ENCODE peak calls at places on chromosomes 4 and X, in nine cellular contexts. One of them, this sample, is unnamed.
A peak's percentile ranks its signal among the peaks of the same experiment; 100 is the strongest.

GRCh38 chr4:98950925-98951324 is 22.0 kb upstream of the EIF4E start:
- DNase-seq in glutamatergic neuron: no peak
- DNase-seq in NCI-H774: no peak
- DNase-seq in right cardiac atrium: no peak
- DNase-seq in substantia nigra: no peak
- DNase-seq in fibroblast of lung: peak; percentile 12
- DNase-seq in CD8-positive, alpha-beta memory T cell: no peak
- DNase-seq in RWPE2: no peak
- DNase-seq in DMS79 treated with DMSO at 0.1 percent for 48 hours: no peak
- DNase-seq in this sample: no peak

GRCh38 chr4:16034010-16034829 is 49.6 kb downstream of the PROM1 start:
- DNase-seq in glutamatergic neuron: no peak
- DNase-seq in NCI-H774: no peak
- DNase-seq in right cardiac atrium: no peak
- DNase-seq in substantia nigra: no peak
- DNase-seq in fibroblast of lung: peak; percentile 74
- DNase-seq in CD8-positive, alpha-beta memory T cell: no peak
- DNase-seq in RWPE2: no peak
- DNase-seq in DMS79 treated with DMSO at 0.1 percent for 48 hours: no peak
- DNase-seq in this sample: no peak

GRCh38 chr4:1111259-1111809 is 2.0 kb downstream of the RNF212 start:
- DNase-seq in glutamatergic neuron: no peak
- DNase-seq in NCI-H774: no peak
- DNase-seq in right cardiac atrium: no peak
- DNase-seq in substantia nigra: no peak
- DNase-seq in fibroblast of lung: no peak
- DNase-seq in CD8-positive, alpha-beta memory T cell: no peak
- DNase-seq in RWPE2: no peak
- DNase-seq in DMS79 treated with DMSO at 0.1 percent for 48 hours: no peak
- DNase-seq in this sample: no peak

GRCh38 chr4:150573534-150573933 is 8.4 kb upstream of the MAB21L2 start:
- DNase-seq in glutamatergic neuron: no peak
- DNase-seq in NCI-H774: no peak
- DNase-seq in right cardiac atrium: no peak
- DNase-seq in substantia nigra: no peak
- DNase-seq in fibroblast of lung: peak; percentile 68
- DNase-seq in CD8-positive, alpha-beta memory T cell: no peak
- DNase-seq in RWPE2: no peak
- DNase-seq in DMS79 treated with DMSO at 0.1 percent for 48 hours: no peak
- DNase-seq in this sample: no peak

GRCh38 chrX:118216086-118216485 is 99.5 kb upstream of the KLHL13 start:
- DNase-seq in glutamatergic neuron: no peak
- DNase-seq in NCI-H774: no peak
- DNase-seq in right cardiac atrium: no peak
- DNase-seq in substantia nigra: no peak
- DNase-seq in fibroblast of lung: peak; percentile 58
- DNase-seq in CD8-positive, alpha-beta memory T cell: no peak
- DNase-seq in RWPE2: no peak
- DNase-seq in DMS79 treated with DMSO at 0.1 percent for 48 hours: no peak
- DNase-seq in this sample: no peak

GRCh38 chr4:140047017-140047640 is 106.9 kb downstream of the MAML3 start:
- DNase-seq in glutamatergic neuron: no peak
- DNase-seq in NCI-H774: no peak
- DNase-seq in right cardiac atrium: peak; percentile 70
- DNase-seq in substantia nigra: no peak
- DNase-seq in fibroblast of lung: peak; percentile 36
- DNase-seq in CD8-positive, alpha-beta memory T cell: no peak
- DNase-seq in RWPE2: no peak
- DNase-seq in DMS79 treated with DMSO at 0.1 percent for 48 hours: no peak
- DNase-seq in this sample: no peak

GRCh38 chr4:152944678-152945320 is 8.7 kb downstream of the FHDC1 start:
- DNase-seq in glutamatergic neuron: no peak
- DNase-seq in NCI-H774: no peak
- DNase-seq in right cardiac atrium: no peak
- DNase-seq in substantia nigra: no peak
- DNase-seq in fibroblast of lung: no peak
- DNase-seq in CD8-positive, alpha-beta memory T cell: no peak
- DNase-seq in RWPE2: no peak
- DNase-seq in DMS79 treated with DMSO at 0.1 percent for 48 hours: no peak
- DNase-seq in this sample: no peak

GRCh38 chr4:105061720-105062119 is 85.0 kb upstream of the TET2 start:
- DNase-seq in glutamatergic neuron: no peak
- DNase-seq in NCI-H774: no peak
- DNase-seq in right cardiac atrium: no peak
- DNase-seq in substantia nigra: no peak
- DNase-seq in fibroblast of lung: no peak
- DNase-seq in CD8-positive, alpha-beta memory T cell: no peak
- DNase-seq in RWPE2: no peak
- DNase-seq in DMS79 treated with DMSO at 0.1 percent for 48 hours: no peak
- DNase-seq in this sample: no peak

GRCh38 chr4:23962462-23962861 is 72.6 kb upstream of the PPARGC1A start:
- DNase-seq in glutamatergic neuron: no peak
- DNase-seq in NCI-H774: peak; percentile 15
- DNase-seq in right cardiac atrium: no peak
- DNase-seq in substantia nigra: no peak
- DNase-seq in fibroblast of lung: no peak
- DNase-seq in CD8-positive, alpha-beta memory T cell: no peak
- DNase-seq in RWPE2: no peak
- DNase-seq in DMS79 treated with DMSO at 0.1 percent for 48 hours: no peak
- DNase-seq in this sample: no peak

GRCh38 chrX:153060095-153060445 is 3.8 kb downstream of the PNMA3 start:
- DNase-seq in glutamatergic neuron: no peak
- DNase-seq in NCI-H774: no peak
- DNase-seq in right cardiac atrium: peak; percentile 14
- DNase-seq in substantia nigra: no peak
- DNase-seq in fibroblast of lung: no peak
- DNase-seq in CD8-positive, alpha-beta memory T cell: no peak
- DNase-seq in RWPE2: no peak
- DNase-seq in DMS79 treated with DMSO at 0.1 percent for 48 hours: no peak
- DNase-seq in this sample: no peak

GRCh38 chr4:41213563-41214157 is 682 bp downstream of the APBB2 start:
- DNase-seq in glutamatergic neuron: peak; percentile 71
- DNase-seq in NCI-H774: no peak
- DNase-seq in right cardiac atrium: peak; percentile 33
- DNase-seq in substantia nigra: peak; percentile 46
- DNase-seq in fibroblast of lung: no peak
- DNase-seq in CD8-positive, alpha-beta memory T cell: no peak
- DNase-seq in RWPE2: no peak
- DNase-seq in DMS79 treated with DMSO at 0.1 percent for 48 hours: no peak
- DNase-seq in this sample: no peak

GRCh38 chrX:22629105-22629725 is 356.5 kb downstream of the CBLL2 start:
- DNase-seq in glutamatergic neuron: no peak
- DNase-seq in NCI-H774: no peak
- DNase-seq in right cardiac atrium: no peak
- DNase-seq in substantia nigra: no peak
- DNase-seq in fibroblast of lung: peak; percentile 82
- DNase-seq in CD8-positive, alpha-beta memory T cell: no peak
- DNase-seq in RWPE2: no peak
- DNase-seq in DMS79 treated with DMSO at 0.1 percent for 48 hours: no peak
- DNase-seq in this sample: no peak

GRCh38 chr4:39697740-39698423 is at the start of gene UBE2K:
- DNase-seq in glutamatergic neuron: peak; percentile 93
- DNase-seq in NCI-H774: peak; percentile 89
- DNase-seq in right cardiac atrium: peak; percentile 92
- DNase-seq in substantia nigra: peak; percentile 86
- DNase-seq in fibroblast of lung: peak; percentile 82
- DNase-seq in CD8-positive, alpha-beta memory T cell: peak; percentile 87
- DNase-seq in RWPE2: peak; percentile 82
- DNase-seq in DMS79 treated with DMSO at 0.1 percent for 48 hours: peak; percentile 22
- DNase-seq in this sample: peak; percentile 89

GRCh38 chr4:171334549-171334948 is 478.7 kb upstream of the GALNTL6 start:
- DNase-seq in glutamatergic neuron: no peak
- DNase-seq in NCI-H774: no peak
- DNase-seq in right cardiac atrium: no peak
- DNase-seq in substantia nigra: no peak
- DNase-seq in fibroblast of lung: no peak
- DNase-seq in CD8-positive, alpha-beta memory T cell: no peak
- DNase-seq in RWPE2: no peak
- DNase-seq in DMS79 treated with DMSO at 0.1 percent for 48 hours: no peak
- DNase-seq in this sample: no peak

GRCh38 chr4:66014146-66014765 is 344.0 kb upstream of the EPHA5 start:
- DNase-seq in glutamatergic neuron: no peak
- DNase-seq in NCI-H774: no peak
- DNase-seq in right cardiac atrium: no peak
- DNase-seq in substantia nigra: no peak
- DNase-seq in fibroblast of lung: no peak
- DNase-seq in CD8-positive, alpha-beta memory T cell: no peak
- DNase-seq in RWPE2: no peak
- DNase-seq in DMS79 treated with DMSO at 0.1 percent for 48 hours: no peak
- DNase-seq in this sample: no peak

GRCh38 chr4:165194368-165194767 is 13.0 kb upstream of the KLHL2 start:
- DNase-seq in glutamatergic neuron: no peak
- DNase-seq in NCI-H774: no peak
- DNase-seq in right cardiac atrium: no peak
- DNase-seq in substantia nigra: no peak
- DNase-seq in fibroblast of lung: no peak
- DNase-seq in CD8-positive, alpha-beta memory T cell: no peak
- DNase-seq in RWPE2: no peak
- DNase-seq in DMS79 treated with DMSO at 0.1 percent for 48 hours: no peak
- DNase-seq in this sample: no peak

GRCh38 chrX:70998402-70999027 is 67.6 kb upstream of the SLC7A3 start:
- DNase-seq in glutamatergic neuron: no peak
- DNase-seq in NCI-H774: no peak
- DNase-seq in right cardiac atrium: no peak
- DNase-seq in substantia nigra: peak; percentile 2
- DNase-seq in fibroblast of lung: peak; percentile 65
- DNase-seq in CD8-positive, alpha-beta memory T cell: no peak
- DNase-seq in RWPE2: no peak
- DNase-seq in DMS79 treated with DMSO at 0.1 percent for 48 hours: no peak
- DNase-seq in this sample: peak; percentile 63

GRCh38 chr4:16505726-16506125 is 279.5 kb upstream of the TAPT1 start:
- DNase-seq in glutamatergic neuron: peak; percentile 28
- DNase-seq in NCI-H774: no peak
- DNase-seq in right cardiac atrium: peak; percentile 27
- DNase-seq in substantia nigra: no peak
- DNase-seq in fibroblast of lung: no peak
- DNase-seq in CD8-positive, alpha-beta memory T cell: no peak
- DNase-seq in RWPE2: no peak
- DNase-seq in DMS79 treated with DMSO at 0.1 percent for 48 hours: no peak
- DNase-seq in this sample: no peak

This sample was measured in naive thymus-derived CD8-positive, alpha-beta T cell.